ENCODE peak calls at places on chromosomes 3 and 15, in five cellular contexts. Y, S, N, Z and P are unnamed samples.

GRCh38 chr15:100189849-100190248 is 151.9 kb downstream of the ADAMTS17 start:
- DNase-seq in Y (no peak), S (no peak), N (no peak), Z (no peak), P (peak)

GRCh38 chr15:100968043-100968966 is 49.1 kb downstream of the LRRK1 start:
- DNase-seq in Y (peak), S (peak), N (no peak), Z (no peak), P (peak)

GRCh38 chr3:186746008-186746407 is 28.8 kb downstream of the KNG1 start:
- DNase-seq in Y (peak), S (peak), N (peak), Z (no peak), P (peak)

GRCh38 chr15:67105991-67106763 is 40.8 kb downstream of the SMAD3 start:
- DNase-seq in Y (no peak), S (no peak), N (no peak), Z (no peak), P (no peak)

GRCh38 chr3:52286777-52287110 is 884 bp upstream of the GLYCTK start:
- DNase-seq in Y (no peak), S (no peak), N (no peak), Z (no peak), P (no peak)

GRCh38 chr3:16084887-16085286 is 89.6 kb upstream of the GALNT15 start:
- DNase-seq in Y (peak), S (peak), N (no peak), Z (no peak), P (peak)

GRCh38 chr3:23402728-23403505 is 199.8 kb downstream of the UBE2E2 start:
- DNase-seq in Y (peak), S (no peak), N (no peak), Z (no peak), P (peak)

GRCh38 chr3:193843447-193844301 is 250.7 kb downstream of the OPA1 start:
- DNase-seq in Y (no peak), S (no peak), N (no peak), Z (no peak), P (no peak)

GRCh38 chr3:32612551-32612950 is 41.9 kb upstream of the DYNC1LI1 start:
- DNase-seq in Y (no peak), S (no peak), N (no peak), Z (no peak), P (no peak)

GRCh38 chr3:58049143-58049785 is 41.0 kb downstream of the FLNB start:
- DNase-seq in Y (peak), S (peak), N (peak), Z (no peak), P (peak)

GRCh38 chr3:189787622-189788021 is 156.4 kb downstream of the TP63 start:
- DNase-seq in Y (peak), S (no peak), N (no peak), Z (no peak), P (peak)

GRCh38 chr3:51733859-51734571 is 27.1 kb downstream of the GRM2 start:
- DNase-seq in Y (no peak), S (no peak), N (no peak), Z (no peak), P (no peak)

GRCh38 chr3:142086581-142087090 is 62.7 kb downstream of the TFDP2 start:
- DNase-seq in Y (no peak), S (no peak), N (no peak), Z (no peak), P (no peak)